ENCODE peak calls at places on chromosomes 2 and 18, in six cellular contexts. W, A, F, D, O and T are unnamed samples.

GRCh38 chr2:69831354-69831905 is 2.0 kb downstream of the GMCL1 start:
- DNase-seq in W (peak), O (no peak), D (peak), A (no peak), F (no peak), T (no peak)

GRCh38 chr2:167186465-167186864 is 298.2 kb downstream of the XIRP2 start:
- DNase-seq in D (no peak), A (no peak), O (no peak), W (no peak), F (no peak), T (no peak)

GRCh38 chr2:172253190-172254052 is 150.7 kb upstream of the DLX2 start:
- DNase-seq in D (peak), W (peak), O (peak), F (peak), A (peak), T (peak)

GRCh38 chr2:145096582-145096981 is 576.7 kb upstream of the ZEB2 start:
- DNase-seq in W (peak), F (no peak), D (no peak), A (no peak), O (peak), T (no peak)

GRCh38 chr2:95359035-95359434 is 43.5 kb upstream of the FAHD2A start:
- DNase-seq in A (no peak), D (no peak), O (peak), W (peak), F (no peak), T (no peak)

GRCh38 chr2:71510196-71510807 is 56.9 kb downstream of the DYSF start:
- DNase-seq in F (peak), O (peak), W (peak), D (peak), A (no peak), T (peak)

GRCh38 chr2:226424971-226425370 is 374.6 kb downstream of the IRS1 start:
- DNase-seq in A (no peak), D (no peak), F (no peak), O (no peak), W (no peak), T (no peak)

GRCh38 chr2:142944264-142944663 is 66.8 kb downstream of the KYNU start:
- DNase-seq in W (peak), A (no peak), F (no peak), O (no peak), D (no peak), T (no peak)

GRCh38 chr18:8241731-8242130 is 367.5 kb upstream of the RAB12 start:
- DNase-seq in W (no peak), A (no peak), F (no peak), D (no peak), O (no peak), T (no peak)

GRCh38 chr2:191038241-191038725 is 24.3 kb upstream of the STAT1 start:
- DNase-seq in O (peak), D (peak), A (no peak), F (no peak), W (peak), T (no peak)

GRCh38 chr18:7684357-7684756 is 117.2 kb downstream of the PTPRM start:
- DNase-seq in F (no peak), A (no peak), W (no peak), D (no peak), O (no peak), T (no peak)

GRCh38 chr2:181780159-181781081 is 100.1 kb upstream of the NEUROD1 start:
- DNase-seq in F (no peak), O (peak), A (no peak), W (peak), D (peak), T (no peak)

GRCh38 chr2:69514406-69514805 is 77.2 kb upstream of the NFU1 start:
- DNase-seq in W (peak), A (no peak), F (peak), D (peak), O (peak), T (no peak)

GRCh38 chr18:36284671-36285295 is 12.7 kb upstream of the FHOD3 start:
- DNase-seq in O (peak), W (peak), D (no peak), A (no peak), F (no peak), T (peak)

GRCh38 chr2:106839849-106840595 is 45.9 kb downstream of the ST6GAL2 start:
- DNase-seq in W (no peak), O (no peak), F (no peak), D (no peak), A (no peak), T (no peak)

GRCh38 chr2:14975401-14975800 is 342.9 kb downstream of the LRATD1 start:
- DNase-seq in O (no peak), D (no peak), W (peak), F (no peak), A (no peak), T (no peak)

GRCh38 chr2:72173640-72174321 is 26.1 kb upstream of the CYP26B1 start:
- DNase-seq in O (peak), F (no peak), A (no peak), D (no peak), W (peak), T (no peak)

GRCh38 chr2:219104107-219105050 is 43.7 kb upstream of the IHH start:
- DNase-seq in A (peak), O (peak), D (no peak), W (peak), F (no peak), T (no peak)

GRCh38 chr2:8522682-8523081 is 159.2 kb upstream of the ID2 start:
- DNase-seq in D (no peak), W (no peak), A (no peak), F (no peak), O (no peak), T (no peak)

GRCh38 chr18:58992301-58993231 is 127.9 kb downstream of the ZNF532 start:
- DNase-seq in O (peak), D (no peak), F (no peak), A (no peak), W (no peak), T (no peak)

GRCh38 chr2:30655211-30655610 is 152.0 kb downstream of the CAPN13 start:
- DNase-seq in W (peak), O (no peak), A (no peak), F (no peak), D (no peak), T (no peak)

GRCh38 chr2:45984896-45985488 is 312.2 kb upstream of the EPAS1 start:
- DNase-seq in W (no peak), F (no peak), A (no peak), O (no peak), D (peak), T (no peak)

GRCh38 chr2:174717273-174717672 is 47.0 kb downstream of the CHRNA1 start:
- DNase-seq in A (no peak), W (peak), D (no peak), F (no peak), O (peak), T (no peak)

GRCh38 chr2:88658318-88658717 is 31.1 kb upstream of the EIF2AK3 start:
- DNase-seq in A (no peak), O (peak), D (no peak), F (no peak), W (peak), T (no peak)

GRCh38 chr2:213175673-213176247 is 24.3 kb upstream of the IKZF2 start:
- DNase-seq in O (no peak), W (no peak), F (no peak), D (no peak), A (no peak), T (no peak)

GRCh38 chr18:68436485-68436884 is 278.4 kb downstream of the TMX3 start:
- DNase-seq in D (no peak), W (peak), O (peak), A (no peak), F (no peak), T (no peak)

GRCh38 chr18:34350778-34351177 is 126.1 kb upstream of the NOL4 start:
- DNase-seq in O (no peak), D (no peak), F (no peak), W (no peak), A (no peak), T (no peak)

GRCh38 chr2:181742908-181743722 is 62.8 kb upstream of the NEUROD1 start:
- DNase-seq in A (peak), D (no peak), O (peak), W (peak), F (no peak), T (no peak)

GRCh38 chr18:53971331-53971730 is 253.1 kb downstream of the MBD2 start:
- DNase-seq in D (peak), F (no peak), A (no peak), O (no peak), W (peak), T (no peak)

GRCh38 chr2:207768891-207769596 is 662 bp downstream of the FZD5 start:
- DNase-seq in A (no peak), D (no peak), O (peak), F (peak), W (no peak), T (no peak)

GRCh38 chr18:11489266-11489899 is 120.0 kb upstream of the SLC35G4 start:
- DNase-seq in W (no peak), O (no peak), F (no peak), A (no peak), D (no peak), T (no peak)

GRCh38 chr18:30971338-30971956 is 71.1 kb downstream of the DSC3 start:
- DNase-seq in A (no peak), W (no peak), O (peak), F (no peak), D (no peak), T (no peak)

GRCh38 chr2:45993476-45993991 is 303.7 kb upstream of the EPAS1 start:
- DNase-seq in D (peak), W (peak), O (peak), F (peak), A (peak), T (peak)

GRCh38 chr18:59272221-59272888 is 899 bp downstream of the RAX start:
- DNase-seq in F (no peak), O (no peak), D (no peak), W (no peak), A (no peak), T (no peak)

DNA sequence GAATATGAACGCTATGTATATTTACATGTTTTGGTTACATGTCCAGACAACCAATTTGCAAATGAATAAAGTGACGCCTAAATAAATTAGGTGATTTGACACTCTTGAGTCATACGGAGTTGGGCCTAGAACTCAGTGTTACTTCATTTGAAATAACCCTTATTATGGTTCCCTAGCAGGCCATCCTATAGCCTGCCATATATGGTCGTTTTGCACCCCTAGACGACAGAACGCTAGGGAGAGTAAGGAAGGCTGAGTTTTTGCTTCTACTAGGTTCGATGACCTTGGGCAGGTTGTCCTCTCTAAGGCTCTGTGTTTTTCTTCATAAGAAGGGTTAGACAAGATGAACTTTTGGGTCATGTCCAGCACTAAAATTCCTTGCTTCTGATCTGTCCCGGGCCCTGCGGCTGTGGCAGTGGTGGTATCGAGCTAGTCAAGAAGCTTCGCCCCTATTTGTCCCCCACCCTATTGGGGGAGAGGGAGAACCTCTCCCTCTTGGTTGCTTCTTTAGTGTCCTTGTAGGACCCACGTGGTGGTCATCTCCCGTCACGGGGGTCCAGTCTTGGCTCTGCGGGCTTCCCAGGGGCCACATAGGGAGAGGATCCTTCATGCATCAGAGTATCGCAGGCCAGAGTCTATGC is 574 bp upstream of the EML4 start:
- DNase-seq in O (no peak), D (no peak), A (no peak), F (no peak), W (no peak), T (no peak)
- H3K4me3 ChIP-seq in O (no peak), D (peak), A (no peak), F (no peak), W (peak), T (no peak)

GRCh38 chr2:122927217-122927616 is 1097.9 kb upstream of the CNTNAP5 start:
- DNase-seq in A (no peak), O (peak), F (no peak), D (no peak), W (no peak), T (no peak)
- H3K4me3 ChIP-seq in A (no peak), O (no peak), F (no peak), D (no peak), W (no peak), T (no peak)

DNA sequence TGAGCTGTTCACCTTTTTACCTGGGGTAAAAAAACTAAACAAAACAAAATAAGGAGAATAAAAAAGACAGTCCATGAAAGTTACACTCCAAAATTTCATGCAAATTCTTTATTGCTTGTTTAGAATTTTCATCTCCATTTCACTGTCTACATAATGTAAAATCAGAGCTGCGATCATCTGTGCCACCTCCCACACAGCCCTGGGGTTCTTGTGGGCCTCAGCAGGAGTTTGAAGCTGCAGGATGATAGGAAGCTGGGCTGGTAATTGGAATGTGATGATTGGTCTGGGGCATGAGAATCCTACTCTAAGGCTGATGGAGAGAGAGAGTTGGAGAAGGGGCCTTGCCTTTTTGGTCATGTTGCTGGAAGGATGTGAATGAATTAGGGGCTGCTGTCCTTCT is 4.2 kb upstream of the LHCGR start:
- DNase-seq in A (no peak), O (no peak), F (no peak), W (no peak), D (no peak), T (no peak)
- H3K4me3 ChIP-seq in A (no peak), O (no peak), F (no peak), W (no peak), D (no peak), T (no peak)

GRCh38 chr18:24543408-24544140 is 83.1 kb downstream of the HRH4 start:
- DNase-seq in O (no peak), F (no peak), A (no peak), D (no peak), W (no peak), T (no peak)
- H3K4me3 ChIP-seq in O (no peak), F (no peak), A (no peak), D (no peak), W (no peak), T (no peak)